ENCODE peak calls at places on chromosomes 1 and 21, in five cellular contexts. R, E, J, Z and G are unnamed samples. For H3K9me3, the result is how much of the 10 kb centered on the place peaks cover.

GRCh38 chr1:220370041-220370700 is 97.9 kb upstream of the RAB3GAP2 start:
- DNase-seq in R (no peak), E (no peak), J (no peak), Z (peak), G (no peak)

GRCh38 chr1:18234790-18235242 is 127.2 kb downstream of the IGSF21 start:
- DNase-seq in R (no peak), E (no peak), J (no peak), Z (peak), G (no peak)

GRCh38 chr1:119141020-119141424 is 569 bp upstream of the WARS2 start:
- DNase-seq in R (no peak), E (peak), J (no peak), Z (peak), G (no peak)

GRCh38 chr21:33403128-33403785 is at the start of gene IFNGR2:
- DNase-seq in R (no peak), E (peak), J (no peak), Z (no peak), G (peak)

GRCh38 chr1:173661763-173662162 is 7.9 kb downstream of the ANKRD45 start:
- DNase-seq in R (no peak), E (no peak), J (no peak), Z (no peak), G (no peak)

GRCh38 chr1:58934711-58935110 is 150.9 kb upstream of the JUN start:
- DNase-seq in R (no peak), E (no peak), J (no peak), Z (no peak), G (no peak)

GRCh38 chr1:51058863-51059262 is 43.2 kb upstream of the C1orf185 start:
- DNase-seq in R (no peak), E (no peak), J (no peak), Z (peak), G (no peak)

GRCh38 chr1:119279441-119280415 is 88.9 kb upstream of the HAO2 start:
- DNase-seq in R (no peak), E (no peak), J (no peak), Z (peak), G (no peak)

GRCh38 chr1:171177261-171177660 is 7.8 kb upstream of the FMO2 start:
- DNase-seq in R (no peak), E (no peak), J (no peak), Z (no peak), G (no peak)

GRCh38 chr1:7385471-7386225 is 385.4 kb upstream of the VAMP3 start:
- DNase-seq in R (no peak), E (peak), J (no peak), Z (no peak), G (no peak)

GRCh38 chr1:77275194-77275593 is 6.6 kb upstream of the AK5 start:
- DNase-seq in R (no peak), E (no peak), J (no peak), Z (no peak), G (no peak)

GRCh38 chr1:5348732-5349465 is 643.3 kb downstream of the NPHP4 start:
- DNase-seq in R (no peak), E (no peak), J (no peak), Z (no peak), G (no peak)

GRCh38 chr1:21605964-21606705 is 63.0 kb downstream of the RAP1GAP start:
- DNase-seq in R (no peak), E (no peak), J (no peak), Z (no peak), G (no peak)

GRCh38 chr1:48202030-48202752 is 20.3 kb upstream of the SLC5A9 start:
- DNase-seq in R (peak), E (peak), J (peak), Z (peak), G (no peak)

GRCh38 chr1:155983191-155984023 is 5.1 kb upstream of the ARHGEF2 start:
- DNase-seq in R (peak), E (peak), J (no peak), Z (peak), G (no peak)

GRCh38 chr1:222877854-222878253 is 63.0 kb downstream of the DISP1 start:
- DNase-seq in R (no peak), E (no peak), J (no peak), Z (peak), G (no peak)

GRCh38 chr1:2816786-2817185 is 15.3 kb upstream of the TTC34 start:
- DNase-seq in R (no peak), E (peak), J (no peak), Z (no peak), G (no peak)
- H3K9me3 ChIP-seq in R (under half), E (under half), J (under half), Z (under half), G (under half)

GRCh38 chr21:24007592-24007991 is 1599.7 kb downstream of the MRPL39 start:
- DNase-seq in R (no peak), E (no peak), J (no peak), Z (no peak), G (no peak)
- H3K9me3 ChIP-seq in R (under half), E (under half), J (under half), Z (under half), G (under half)

GRCh38 chr1:246988316-246988715 is 19.5 kb downstream of the ZNF695 start:
- DNase-seq in R (no peak), E (no peak), J (no peak), Z (no peak), G (no peak)
- H3K9me3 ChIP-seq in R (under half), E (under half), J (under half), Z (under half), G (under half)

GRCh38 chr1:106659490-106660244 is 396.8 kb upstream of the PRMT6 start:
- DNase-seq in R (no peak), E (no peak), J (no peak), Z (no peak), G (no peak)
- H3K9me3 ChIP-seq in R (under half), E (under half), J (under half), Z (under half), G (under half)